ENCODE peak calls at places on chromosomes 7 and 10, in eight cellular contexts. M is MM.1S; W is NB4; Y is naive thymus-derived CD4-positive, alpha-beta T cell; G is fibroblast of the aortic adventitia; F is colonic mucosa; H is endodermal cell; X is IMR-90. T is an unnamed sample.

GRCh38 chr7:156184164-156184563 is 371.9 kb upstream of the SHH start:
- DNase-seq in M (no peak), W (peak; percentile 30), Y (no peak), G (no peak), F (no peak), H (no peak), X (no peak), T (no peak)

GRCh38 chr10:17737021-17737965 is 14.7 kb upstream of the TMEM236 start:
- DNase-seq in M (peak; percentile 55), W (peak; percentile 30), Y (no peak), G (peak; percentile 71), F (no peak), H (no peak), X (peak; percentile 55), T (no peak)

GRCh38 chr10:839550-840205 is 91.8 kb downstream of the LARP4B start:
- DNase-seq in M (no peak), W (no peak), Y (no peak), G (no peak), F (no peak), H (no peak), X (no peak), T (no peak)

GRCh38 chr10:5360318-5360915 is 4.3 kb upstream of the UCN3 start:
- DNase-seq in M (no peak), W (no peak), Y (no peak), G (no peak), F (no peak), H (no peak), X (no peak), T (no peak)

GRCh38 chr10:22133640-22134624 is 83.9 kb downstream of the EBLN1 start:
- DNase-seq in M (peak; percentile 56), W (peak; percentile 87), Y (no peak), G (no peak), F (no peak), H (no peak), X (no peak), T (no peak)

GRCh38 chr10:17229016-17229716 is 1.1 kb downstream of the VIM start:
- DNase-seq in M (peak; percentile 25), W (peak; percentile 84), Y (peak; percentile 61), G (peak; percentile 94), F (peak; percentile 80), H (peak; percentile 85), X (peak; percentile 89), T (peak; percentile 71)

GRCh38 chr7:3897430-3898385 is 596.7 kb downstream of the SDK1 start:
- DNase-seq in M (peak; percentile 41), W (peak; percentile 59), Y (peak; percentile 12), G (peak; percentile 50), F (no peak), H (peak; percentile 56), X (peak; percentile 62), T (peak; percentile 17)

GRCh38 chr7:112226701-112227276 is 20.3 kb downstream of the ZNF277 start:
- DNase-seq in M (no peak), W (no peak), Y (no peak), G (peak; percentile 76), F (no peak), H (no peak), X (no peak), T (no peak)

GRCh38 chr10:36254191-36254590 is 612.1 kb upstream of the FZD8 start:
- DNase-seq in M (no peak), W (no peak), Y (no peak), G (peak; percentile 58), F (peak; percentile 30), H (no peak), X (peak; percentile 16), T (no peak)

GRCh38 chr7:90816511-90817142 is 220.5 kb downstream of the CDK14 start:
- DNase-seq in M (peak; percentile 38), W (peak; percentile 83), Y (no peak), G (peak; percentile 98), F (no peak), H (no peak), X (peak; percentile 96), T (no peak)

GRCh38 chr10:30862486-30862885 is 169.2 kb downstream of the ZNF438 start:
- DNase-seq in M (no peak), W (peak; percentile 90), Y (no peak), G (peak; percentile 97), F (no peak), H (no peak), X (peak; percentile 92), T (no peak)

GRCh38 chr7:115707684-115708341 is 322.8 kb downstream of the TFEC start:
- DNase-seq in M (no peak), W (no peak), Y (no peak), G (no peak), F (no peak), H (no peak), X (no peak), T (no peak)

GRCh38 chr7:4911111-4911828 is 27.8 kb upstream of the RADIL start:
- DNase-seq in M (no peak), W (no peak), Y (no peak), G (no peak), F (no peak), H (no peak), X (no peak), T (no peak)

GRCh38 chr7:87058739-87059524 is 522 bp downstream of the ELAPOR2 start:
- DNase-seq in M (peak; percentile 51), W (peak; percentile 15), Y (peak; percentile 8), G (no peak), F (peak; percentile 33), H (peak; percentile 86), X (no peak), T (peak; percentile 12)

GRCh38 chr7:69256634-69257081 is 341.6 kb upstream of the AUTS2 start:
- DNase-seq in M (no peak), W (no peak), Y (no peak), G (no peak), F (no peak), H (no peak), X (no peak), T (no peak)

GRCh38 chr10:87860156-87860795 is 3.1 kb downstream of the KLLN start:
- DNase-seq in M (peak; percentile 77), W (peak; percentile 88), Y (peak; percentile 56), G (peak; percentile 52), F (no peak), H (peak; percentile 58), X (peak; percentile 69), T (no peak)

GRCh38 chr7:116610210-116610609 is 61.8 kb upstream of the MET start:
- DNase-seq in M (no peak), W (peak; percentile 83), Y (no peak), G (peak; percentile 87), F (no peak), H (no peak), X (peak; percentile 41), T (no peak)

DNA sequence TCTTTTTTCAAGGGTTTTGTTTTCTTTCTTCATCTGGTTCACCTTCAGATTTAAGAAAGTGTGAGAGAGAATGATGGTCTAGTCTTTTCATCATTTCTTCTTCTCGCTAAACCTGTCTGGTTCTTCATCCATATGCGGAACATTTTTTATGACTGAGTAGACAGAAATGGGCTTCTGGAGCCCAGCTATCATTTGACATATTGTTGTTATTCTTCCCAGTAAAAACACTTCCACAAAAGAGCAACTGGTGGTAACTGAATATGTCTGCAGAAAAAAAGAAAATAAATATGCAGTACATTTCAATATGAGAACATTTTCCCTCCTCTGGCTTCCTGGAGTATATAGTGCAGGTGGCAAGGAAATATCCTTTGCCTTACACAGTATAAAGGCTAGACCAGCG is 209.5 kb downstream of the JCAD start:
- DNase-seq in M (no peak), W (no peak), Y (no peak), G (no peak), F (no peak), H (no peak), X (peak; percentile 61), T (no peak)
- H3K4me3 ChIP-seq in M (no peak overlapping the region), W (no peak overlapping the region), Y (no peak overlapping the region), G (peak overlapping the region; percentile 53), F (no peak overlapping the region), H (no peak overlapping the region), X (peak overlapping the region; percentile 23), T (no peak overlapping the region)

DNA sequence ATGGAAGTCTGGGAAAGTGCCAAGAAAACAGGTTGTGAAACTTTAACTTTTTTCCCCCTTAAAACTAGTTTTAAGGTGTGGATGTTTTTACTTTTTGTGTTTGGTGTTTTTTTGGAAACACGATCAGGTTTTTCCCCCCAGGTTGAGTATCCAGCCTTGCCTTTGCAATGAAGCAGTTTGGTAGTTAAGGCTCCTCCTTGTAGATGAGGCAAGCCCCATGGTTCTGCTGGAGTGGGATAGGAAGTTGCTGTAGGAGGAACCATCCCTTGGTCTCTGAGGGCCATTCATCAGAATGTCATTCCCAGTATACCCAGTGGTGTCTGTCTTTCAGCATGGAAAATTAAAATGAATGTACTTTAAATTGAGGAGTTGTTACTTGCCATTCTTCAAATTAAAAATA is 2.7 kb downstream of the CUL1 start:
- DNase-seq in M (no peak), W (peak; percentile 52), Y (no peak), G (peak; percentile 34), F (no peak), H (no peak), X (peak; percentile 38), T (no peak)
- H3K4me3 ChIP-seq in M (peak overlapping the region; percentile 80), W (peak overlapping the region; percentile 75), Y (peak overlapping the region; percentile 12), G (peak overlapping the region; percentile 76), F (no peak overlapping the region), H (peak overlapping the region; percentile 89), X (no peak overlapping the region), T (peak overlapping the region; percentile 18)

GRCh38 chr7:151631149-151631967 is 111.7 kb upstream of the RHEB start:
- DNase-seq in M (peak; percentile 67), W (peak; percentile 68), Y (peak; percentile 4), G (no peak), F (peak; percentile 42), H (peak; percentile 75), X (no peak), T (peak; percentile 51)

GRCh38 chr7:151628846-151629604 is 109.3 kb upstream of the RHEB start:
- DNase-seq in M (no peak), W (no peak), Y (no peak), G (no peak), F (no peak), H (peak; percentile 57), X (no peak), T (no peak)

GRCh38 chr7:151631968-151632749 is 112.5 kb upstream of the RHEB start:
- DNase-seq in M (peak; percentile 95), W (peak; percentile 87), Y (peak; percentile 83), G (peak; percentile 57), F (peak; percentile 87), H (peak; percentile 92), X (peak; percentile 64), T (peak; percentile 88)

GRCh38 chr7:151629873-151630272 is 110.2 kb upstream of the RHEB start:
- DNase-seq in M (no peak), W (no peak), Y (no peak), G (no peak), F (no peak), H (no peak), X (no peak), T (no peak)

DNA sequence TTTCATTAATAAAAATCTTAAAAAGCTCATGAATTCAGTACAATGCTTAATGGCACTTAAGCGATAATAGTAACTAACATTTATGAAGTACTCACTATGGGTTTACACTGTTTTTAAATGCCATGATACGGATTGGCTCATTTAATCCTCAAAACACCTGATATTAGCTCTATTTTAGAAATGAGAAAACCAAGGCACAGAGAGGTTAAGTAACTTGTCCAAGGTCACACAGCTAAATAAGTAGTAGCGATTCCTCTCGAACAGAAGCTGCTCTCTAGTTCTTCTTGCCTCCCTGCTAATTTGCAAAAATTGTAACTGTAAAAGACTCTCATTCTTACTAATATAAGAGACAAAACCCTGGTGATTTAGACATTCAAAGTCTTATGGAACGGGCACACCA is 110.7 kb upstream of the RHEB start:
- DNase-seq in M (no peak), W (no peak), Y (no peak), G (no peak), F (no peak), H (no peak), X (no peak), T (no peak)
- H3K4me3 ChIP-seq in M (peak overlapping the region; percentile 67), W (no peak overlapping the region), Y (no peak overlapping the region), G (no peak overlapping the region), F (no peak overlapping the region), H (peak overlapping the region; percentile 86), X (no peak overlapping the region), T (no peak overlapping the region)

GRCh38 chr7:74288034-74288881 is 949 bp upstream of the CLIP2 start:
- DNase-seq in M (no peak), W (peak; percentile 88), Y (no peak), G (no peak), F (peak; percentile 53), H (no peak), X (no peak), T (no peak)
- H3K4me3 ChIP-seq in M (peak overlapping the region; percentile 64), W (peak overlapping the region; percentile 26), Y (peak overlapping the region; percentile 79), G (no peak overlapping the region), F (peak overlapping the region; percentile 43), H (peak overlapping the region; percentile 75), X (no peak overlapping the region), T (peak overlapping the region; percentile 49)